ENCODE peak calls at places on chromosome 14, in eight cellular contexts. O is Karpas-422; F is psoas muscle; G is GM23338; K is effector memory CD4-positive, alpha-beta T cell; J is H7; L is astrocyte of the cerebellum; E is ovary. P is an unnamed sample.

GRCh38 chr14:96626916-96627315 is 124.7 kb downstream of the PAPOLA start:
- DNase-seq in O (no peak), E (no peak), G (no peak), J (peak), F (peak), L (no peak), K (no peak), P (no peak)

GRCh38 chr14:72528059-72528950 is 365.6 kb downstream of the DPF3 start:
- DNase-seq in G (no peak), L (no peak), O (no peak), F (no peak), E (no peak), K (no peak), J (no peak), P (no peak)

GRCh38 chr14:88079624-88080023 is 74.7 kb downstream of the GPR65 start:
- DNase-seq in E (no peak), J (no peak), K (no peak), O (no peak), L (no peak), F (no peak), G (no peak), P (no peak)

GRCh38 chr14:44701563-44702263 is 194.6 kb upstream of the FSCB start:
- DNase-seq in J (no peak), F (no peak), L (no peak), E (no peak), K (no peak), G (no peak), O (no peak), P (no peak)

GRCh38 chr14:23694085-23694975 is 58.2 kb downstream of the DHRS2 start:
- DNase-seq in E (peak), F (no peak), L (no peak), O (no peak), J (peak), K (no peak), G (peak), P (no peak)

GRCh38 chr14:99517643-99518381 is 36.6 kb downstream of the CCNK start:
- DNase-seq in E (no peak), K (no peak), L (no peak), J (peak), G (no peak), O (no peak), F (peak), P (no peak)

GRCh38 chr14:96576937-96577336 is 74.8 kb downstream of the PAPOLA start:
- DNase-seq in K (no peak), J (no peak), E (no peak), G (no peak), F (no peak), O (peak), L (no peak), P (peak)

GRCh38 chr14:35333347-35333730 is 41.2 kb downstream of the PSMA6 start:
- DNase-seq in J (peak), K (no peak), F (no peak), E (no peak), L (no peak), O (no peak), G (peak), P (no peak)

GRCh38 chr14:100696590-100696989 is 30.1 kb upstream of the DLK1 start:
- DNase-seq in E (no peak), O (no peak), G (no peak), J (no peak), L (no peak), F (no peak), K (no peak), P (no peak)

GRCh38 chr14:70619708-70620107 is 19.3 kb upstream of the MED6 start:
- DNase-seq in K (no peak), O (no peak), J (no peak), F (no peak), G (no peak), E (no peak), L (no peak), P (no peak)

GRCh38 chr14:100015251-100015655 is 50.0 kb upstream of the EVL start:
- DNase-seq in L (no peak), K (no peak), J (no peak), O (peak), E (no peak), F (no peak), G (peak), P (no peak)

GRCh38 chr14:103552011-103552797 is 10.3 kb downstream of the BAG5 start:
- DNase-seq in E (no peak), G (no peak), O (no peak), J (peak), K (no peak), L (peak), F (peak), P (no peak)

GRCh38 chr14:102125546-102125945 is 14.2 kb upstream of the WDR20 start:
- DNase-seq in F (no peak), O (no peak), J (no peak), G (peak), E (no peak), L (no peak), K (no peak), P (no peak)

GRCh38 chr14:56333361-56334279 is 215.4 kb downstream of the PELI2 start:
- DNase-seq in L (peak), J (no peak), E (no peak), G (no peak), F (no peak), K (no peak), O (no peak), P (no peak)

GRCh38 chr14:51428981-51429380 is 188.9 kb downstream of the TMX1 start:
- DNase-seq in L (no peak), E (no peak), K (no peak), J (no peak), G (no peak), O (no peak), F (no peak), P (no peak)

GRCh38 chr14:79791055-79791732 is 420.1 kb downstream of the DIO2 start:
- DNase-seq in O (peak), F (no peak), L (no peak), G (no peak), J (no peak), E (no peak), K (no peak), P (no peak)

GRCh38 chr14:80133457-80133856 is 77.8 kb downstream of the DIO2 start:
- DNase-seq in O (no peak), L (no peak), J (no peak), K (no peak), F (no peak), E (no peak), G (no peak), P (no peak)

GRCh38 chr14:58808828-58809227 is 171.1 kb downstream of the DACT1 start:
- DNase-seq in E (peak), G (no peak), F (no peak), K (no peak), O (no peak), J (no peak), L (no peak), P (no peak)

GRCh38 chr14:81727243-81727642 is 193.6 kb upstream of the SEL1L start:
- DNase-seq in E (no peak), F (no peak), O (no peak), G (no peak), K (no peak), J (no peak), L (peak), P (no peak)

GRCh38 chr14:78835052-78835451 is 664.9 kb downstream of the NRXN3 start:
- DNase-seq in F (no peak), O (peak), J (no peak), G (no peak), L (no peak), E (no peak), K (no peak), P (no peak)

GRCh38 chr14:50786821-50787464 is 44.0 kb downstream of the NIN start:
- DNase-seq in G (no peak), K (no peak), E (no peak), L (no peak), F (no peak), J (no peak), O (no peak), P (no peak)

GRCh38 chr14:96512122-96512521 is 9.9 kb downstream of the PAPOLA start:
- DNase-seq in F (no peak), O (peak), K (no peak), L (no peak), G (no peak), J (no peak), E (no peak), P (no peak)

GRCh38 chr14:58898655-58899316 is 261.0 kb downstream of the DACT1 start:
- DNase-seq in E (no peak), L (peak), O (no peak), K (no peak), F (no peak), G (no peak), J (no peak), P (no peak)

GRCh38 chr14:55285048-55285652 is 13.9 kb downstream of the FBXO34 start:
- DNase-seq in F (peak), O (no peak), G (no peak), E (no peak), L (no peak), J (no peak), K (no peak), P (no peak)

GRCh38 chr14:45145214-45145613 is 9.5 kb downstream of the FANCM start:
- DNase-seq in K (no peak), E (no peak), J (no peak), O (no peak), G (no peak), L (no peak), F (no peak), P (no peak)

GRCh38 chr14:76832503-76832988 is 6.3 kb downstream of the LRRC74A start:
- DNase-seq in G (no peak), F (no peak), L (no peak), K (no peak), O (no peak), E (no peak), J (no peak), P (no peak)

GRCh38 chr14:38405851-38406630 is 150.1 kb upstream of the CLEC14A start:
- DNase-seq in J (peak), O (peak), E (no peak), L (no peak), K (no peak), F (no peak), G (peak), P (no peak)

GRCh38 chr14:76698631-76699030 is 62.6 kb upstream of the VASH1 start:
- DNase-seq in O (no peak), K (no peak), L (no peak), J (no peak), G (no peak), E (no peak), F (no peak), P (no peak)

GRCh38 chr14:81946808-81947798 is 413.4 kb upstream of the SEL1L start:
- DNase-seq in G (no peak), O (no peak), J (no peak), L (no peak), F (no peak), K (no peak), E (no peak), P (no peak)

GRCh38 chr14:105050551-105050897 is 14.7 kb downstream of the GPR132 start:
- DNase-seq in E (no peak), O (no peak), L (no peak), J (peak), K (no peak), F (peak), G (no peak), P (no peak)

GRCh38 chr14:59161571-59162175 is 26.8 kb upstream of the DAAM1 start:
- DNase-seq in L (peak), E (no peak), G (peak), F (peak), K (no peak), O (no peak), J (peak), P (peak)

GRCh38 chr14:52918486-52918885 is 32.4 kb downstream of the FERMT2 start:
- DNase-seq in F (no peak), K (peak), E (no peak), O (no peak), G (no peak), L (no peak), J (no peak), P (peak)

GRCh38 chr14:55107766-55108554 is 21.1 kb upstream of the LGALS3 start:
- DNase-seq in F (peak), O (no peak), E (peak), J (peak), G (no peak), L (peak), K (peak), P (no peak)

GRCh38 chr14:92514844-92515509 is 1.4 kb downstream of the RIN3 start:
- DNase-seq in F (no peak), E (peak), G (no peak), K (no peak), J (no peak), L (no peak), O (no peak), P (no peak)

GRCh38 chr14:92517761-92518160 is 4.2 kb downstream of the RIN3 start:
- DNase-seq in J (no peak), E (no peak), K (no peak), L (no peak), F (no peak), G (no peak), O (no peak), P (no peak)

GRCh38 chr14:92516966-92517350 is 3.4 kb downstream of the RIN3 start:
- DNase-seq in J (no peak), F (no peak), K (no peak), O (no peak), E (no peak), L (no peak), G (no peak), P (no peak)

GRCh38 chr14:92515510-92516343 is 2.1 kb downstream of the RIN3 start:
- DNase-seq in G (no peak), E (no peak), L (no peak), O (no peak), F (no peak), J (no peak), K (no peak), P (no peak)

GRCh38 chr14:92516344-92516965 is 2.9 kb downstream of the RIN3 start:
- DNase-seq in G (no peak), J (no peak), O (no peak), E (no peak), L (no peak), F (no peak), K (no peak), P (no peak)
- H3K4me3 ChIP-seq in G (no peak), J (no peak), O (no peak), E (no peak), L (no peak), F (no peak), K (no peak), P (peak)

DNA sequence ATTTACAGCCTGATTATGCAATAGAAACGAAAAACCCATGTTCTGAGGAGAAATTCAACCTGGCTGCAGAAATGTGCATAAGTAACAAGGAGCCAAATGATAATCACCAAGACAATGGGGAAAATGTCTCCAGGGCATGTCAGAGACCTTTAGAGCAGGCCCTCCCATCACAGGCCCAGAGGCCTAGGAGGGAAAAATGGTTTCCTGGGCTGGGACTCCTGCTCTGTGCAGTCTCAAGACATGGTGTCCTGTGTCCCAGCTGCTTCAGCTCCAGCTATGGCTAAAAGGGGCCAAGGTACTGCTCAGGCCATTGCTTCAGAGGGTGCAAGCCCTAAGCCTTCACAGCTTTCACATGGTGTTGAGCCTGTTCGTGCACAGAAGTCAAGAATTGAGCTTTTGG is 156.0 kb downstream of the SLC35F4 start:
- DNase-seq in K (no peak), O (no peak), L (no peak), F (no peak), E (no peak), J (no peak), G (no peak), P (no peak)
- H3K4me3 ChIP-seq in K (no peak), O (no peak), L (no peak), F (no peak), E (no peak), J (no peak), G (no peak), P (no peak)

DNA sequence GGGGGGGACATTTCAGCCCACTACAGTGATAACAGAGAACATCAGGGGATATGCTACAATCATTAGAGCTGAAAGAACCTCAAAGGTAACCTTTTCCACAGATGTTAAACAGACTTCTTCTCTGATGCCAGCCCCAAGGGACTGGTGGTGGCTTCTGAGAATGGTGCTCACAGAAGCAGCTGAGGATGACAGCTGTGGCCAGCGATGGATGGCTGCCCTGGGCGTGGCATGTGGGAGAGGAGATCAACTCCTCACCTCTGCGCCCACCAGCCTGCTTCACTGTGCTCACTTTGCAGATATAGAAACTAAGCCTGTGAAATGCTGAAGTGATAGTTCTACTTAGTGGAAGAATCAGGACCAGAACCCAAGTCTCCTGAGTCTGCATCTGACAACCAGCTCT is 33.0 kb downstream of the FOXN3 start:
- DNase-seq in K (no peak), O (peak), J (no peak), F (no peak), G (no peak), L (no peak), E (no peak), P (no peak)
- H3K4me3 ChIP-seq in K (no peak), O (no peak), J (no peak), F (no peak), G (no peak), L (no peak), E (no peak), P (no peak)

GRCh38 chr14:65279510-65279909 is 133.0 kb upstream of the FUT8 start:
- DNase-seq in O (no peak), F (no peak), J (no peak), G (no peak), E (no peak), K (no peak), L (no peak), P (no peak)

GRCh38 chr14:65279958-65280357 is 132.6 kb upstream of the FUT8 start:
- DNase-seq in L (no peak), J (peak), K (no peak), G (no peak), F (no peak), E (no peak), O (no peak), P (no peak)

GRCh38 chr14:65281991-65282908 is 130.3 kb upstream of the FUT8 start:
- DNase-seq in K (no peak), O (no peak), L (peak), E (no peak), J (peak), F (no peak), G (peak), P (no peak)

GRCh38 chr14:65280653-65281052 is 131.9 kb upstream of the FUT8 start:
- DNase-seq in O (no peak), F (no peak), L (no peak), K (no peak), G (no peak), J (no peak), E (peak), P (no peak)

GRCh38 chr14:65282909-65283253 is 129.6 kb upstream of the FUT8 start:
- DNase-seq in L (no peak), F (no peak), K (no peak), E (no peak), J (no peak), O (no peak), G (no peak), P (no peak)
- H3K4me3 ChIP-seq in L (no peak), F (peak), K (peak), E (no peak), J (no peak), O (no peak), G (no peak), P (no peak)

DNA sequence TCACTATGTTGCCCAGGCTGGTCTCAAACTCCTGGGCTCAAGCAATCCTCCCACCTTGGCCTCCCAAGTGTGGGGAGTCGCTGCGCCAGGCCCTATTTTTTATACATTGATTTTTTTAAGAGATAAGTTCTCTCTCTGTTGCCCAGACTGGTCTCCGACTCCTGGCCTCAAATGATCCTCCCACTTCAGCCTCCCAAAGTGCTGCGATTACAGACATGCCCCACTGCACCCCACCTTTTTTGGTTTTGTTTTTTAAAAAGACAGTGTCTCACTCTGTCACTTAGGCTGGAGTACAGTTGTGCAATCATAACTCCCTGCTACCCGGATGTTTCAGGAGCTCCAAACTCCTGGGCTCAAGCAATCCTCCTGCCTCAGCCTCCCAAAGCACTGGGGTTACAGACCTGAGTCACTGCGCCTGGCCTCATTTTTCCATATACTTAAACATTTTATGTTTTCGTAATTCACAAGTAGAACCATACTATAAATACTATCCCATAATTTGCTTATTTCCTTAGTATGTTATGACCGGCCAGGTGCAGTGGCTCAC is 16.8 kb downstream of the HECTD1 start:
- DNase-seq in F (no peak), K (no peak), O (no peak), E (no peak), L (no peak), J (no peak), G (no peak), P (no peak)
- H3K4me3 ChIP-seq in F (no peak), K (no peak), O (no peak), E (no peak), L (no peak), J (no peak), G (no peak), P (no peak)

P was measured in Jurkat, Clone E6-1.